ENCODE peak calls at places on chromosomes 16 and 17, in four cellular contexts. Y, J, X and T are unnamed samples.

GRCh38 chr17:82790391-82790790 is 38.5 kb downstream of the TBCD start:
- DNase-seq in Y (no peak), J (no peak), X (no peak), T (no peak)

GRCh38 chr16:74817851-74818250 is 43.2 kb upstream of the FA2H start:
- DNase-seq in Y (no peak), J (no peak), X (no peak), T (peak)

GRCh38 chr16:70638814-70639792 is 7.3 kb upstream of the IL34 start:
- DNase-seq in Y (no peak), J (peak), X (no peak), T (no peak)

GRCh38 chr16:85275533-85276249 is 163.4 kb upstream of the CIBAR2 start:
- DNase-seq in Y (peak), J (peak), X (peak), T (peak)

GRCh38 chr17:10776372-10776771 is 27.5 kb downstream of the TMEM238L start:
- DNase-seq in Y (no peak), J (no peak), X (no peak), T (no peak)

GRCh38 chr16:54591816-54592246 is 305.2 kb upstream of the IRX3 start:
- DNase-seq in Y (no peak), J (no peak), X (no peak), T (no peak)

GRCh38 chr16:86570542-86571196 is 4.0 kb downstream of the FOXC2 start:
- DNase-seq in Y (no peak), J (no peak), X (no peak), T (no peak)

GRCh38 chr17:68197997-68198930 is 49.6 kb upstream of the AMZ2 start:
- DNase-seq in Y (no peak), J (no peak), X (peak), T (peak)

GRCh38 chr17:78241277-78242023 is 10.0 kb downstream of the TMEM235 start:
- DNase-seq in Y (peak), J (peak), X (peak), T (no peak)

GRCh38 chr16:85392756-85393673 is 220.1 kb upstream of the GSE1 start:
- DNase-seq in Y (no peak), J (no peak), X (no peak), T (peak)

GRCh38 chr17:73343168-73343634 is 31.4 kb upstream of the CDC42EP4 start:
- DNase-seq in Y (peak), J (no peak), X (no peak), T (peak)

GRCh38 chr16:46732561-46732960 is 15.6 kb downstream of the MYLK3 start:
- DNase-seq in Y (no peak), J (no peak), X (no peak), T (no peak)

GRCh38 chr17:78728495-78728894 is 53.6 kb downstream of the CYTH1 start:
- DNase-seq in Y (no peak), J (no peak), X (no peak), T (no peak)

GRCh38 chr16:72959301-72959996 is 88.5 kb downstream of the ZFHX3 start:
- DNase-seq in Y (no peak), J (no peak), X (no peak), T (no peak)

GRCh38 chr17:55639096-55639495 is 83.6 kb downstream of the TMEM100 start:
- DNase-seq in Y (no peak), J (no peak), X (no peak), T (no peak)

GRCh38 chr16:58501242-58502131 is 1.5 kb downstream of the NDRG4 start:
- DNase-seq in Y (peak), J (peak), X (no peak), T (peak)

GRCh38 chr17:59167571-59168001 is 12.0 kb downstream of the PRR11 start:
- DNase-seq in Y (no peak), J (no peak), X (no peak), T (no peak)

GRCh38 chr17:16935241-16935663 is 36.7 kb downstream of the TNFRSF13B start:
- DNase-seq in Y (no peak), J (no peak), X (no peak), T (no peak)

GRCh38 chr16:17211797-17212196 is 259.0 kb downstream of the XYLT1 start:
- DNase-seq in Y (peak), J (peak), X (no peak), T (peak)

GRCh38 chr16:57972285-57972684 is 1.4 kb upstream of the CNGB1 start:
- DNase-seq in Y (no peak), J (no peak), X (no peak), T (no peak)

GRCh38 chr17:75205793-75206163 is 299 bp downstream of the NUP85 start:
- DNase-seq in Y (no peak), J (no peak), X (no peak), T (no peak)

GRCh38 chr16:77974883-77975282 is 47.5 kb upstream of the CLEC3A start:
- DNase-seq in Y (no peak), J (no peak), X (no peak), T (peak)

GRCh38 chr16:83856846-83857245 is 42.1 kb upstream of the MLYCD start:
- DNase-seq in Y (no peak), J (no peak), X (no peak), T (no peak)

GRCh38 chr16:21268236-21268635 is 9.9 kb downstream of the CRYM start:
- DNase-seq in Y (no peak), J (no peak), X (no peak), T (no peak)

GRCh38 chr17:58060596-58061191 is 22.5 kb upstream of the DYNLL2 start:
- DNase-seq in Y (no peak), J (no peak), X (no peak), T (no peak)

GRCh38 chr16:68378436-68379415 is 67.9 kb downstream of the PRMT7 start:
- DNase-seq in Y (no peak), J (no peak), X (no peak), T (no peak)

GRCh38 chr16:23317266-23317661 is 15.2 kb downstream of the SCNN1B start:
- DNase-seq in Y (no peak), J (no peak), X (no peak), T (no peak)

GRCh38 chr16:2964416-2965223 is 545 bp downstream of the KREMEN2 start:
- DNase-seq in Y (peak), J (peak), X (peak), T (peak)

GRCh38 chr17:44844390-44844830 is 3.3 kb upstream of the HIGD1B start:
- DNase-seq in Y (no peak), J (peak), X (no peak), T (no peak)

GRCh38 chr17:68172461-68172954 is 75.3 kb upstream of the AMZ2 start:
- DNase-seq in Y (peak), J (peak), X (peak), T (peak)

GRCh38 chr16:2786061-2786825 is 1.1 kb downstream of the PRSS33 start:
- DNase-seq in Y (no peak), J (no peak), X (no peak), T (no peak)

GRCh38 chr17:34581446-34582184 is 2.2 kb downstream of the TMEM132E start:
- DNase-seq in Y (no peak), J (no peak), X (no peak), T (no peak)

GRCh38 chr16:17173134-17173729 is 297.5 kb downstream of the XYLT1 start:
- DNase-seq in Y (no peak), J (peak), X (no peak), T (no peak)

GRCh38 chr17:50593321-50593720 is 32.8 kb downstream of the CACNA1G start:
- DNase-seq in Y (no peak), J (peak), X (no peak), T (peak)

GRCh38 chr16:9125658-9126492 is 34.4 kb downstream of the HAPSTR1 start:
- DNase-seq in Y (no peak), J (no peak), X (no peak), T (no peak)

GRCh38 chr16:12646490-12647274 is 157.0 kb downstream of the CPPED1 start:
- DNase-seq in Y (peak), J (peak), X (no peak), T (no peak)

GRCh38 chr17:58335061-58335731 is 6.6 kb upstream of the TSPOAP1 start:
- DNase-seq in Y (peak), J (no peak), X (no peak), T (peak)

GRCh38 chr16:16797239-16797638 is 418.3 kb downstream of the NPIPA7 start:
- DNase-seq in Y (peak), J (no peak), X (no peak), T (peak)

DNA sequence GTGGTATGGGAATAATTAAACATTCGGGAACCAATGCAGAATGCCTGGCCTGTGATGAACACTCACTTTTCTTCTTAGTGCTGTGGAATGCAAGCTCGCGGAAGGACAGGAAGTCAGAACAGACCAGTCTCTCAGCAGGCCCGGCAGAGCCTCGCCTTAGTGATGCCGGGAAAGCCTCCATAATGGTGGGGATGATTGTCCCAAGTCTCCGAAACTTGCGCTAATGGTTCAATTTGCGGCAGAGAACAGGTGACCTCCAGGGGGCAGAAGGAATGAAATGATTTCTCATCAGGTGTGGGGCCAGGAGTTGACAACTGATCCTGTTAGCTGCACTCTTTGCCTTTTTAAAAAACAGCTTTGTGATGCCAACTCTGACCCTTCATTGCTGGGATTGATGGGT is 170.6 kb downstream of the GSG1L start:
- DNase-seq in Y (peak), J (no peak), X (no peak), T (peak)
- TF ChIP-seq NR3C1 in Y (no peak), J (no peak), X (no peak), T (no peak)

GRCh38 chr16:794853-795466 is 5.6 kb downstream of the GNG13 start:
- DNase-seq in Y (no peak), J (no peak), X (no peak), T (no peak)
- TF ChIP-seq NR3C1 in Y (no peak), J (no peak), X (no peak), T (no peak)

GRCh38 chr17:32646941-32647340 is 160.1 kb downstream of the CDK5R1 start:
- DNase-seq in Y (no peak), J (no peak), X (no peak), T (no peak)
- TF ChIP-seq NR3C1 in Y (no peak), J (no peak), X (no peak), T (no peak)

GRCh38 chr17:42844761-42845555 is 578 bp downstream of the AOC2 start:
- DNase-seq in Y (no peak), J (no peak), X (no peak), T (no peak)

GRCh38 chr17:42845556-42845917 is 1.2 kb downstream of the AOC2 start:
- DNase-seq in Y (no peak), J (no peak), X (no peak), T (no peak)

GRCh38 chr17:42843358-42843934 is 934 bp upstream of the AOC2 start:
- DNase-seq in Y (peak), J (peak), X (peak), T (peak)

GRCh38 chr17:42844271-42844670 is at the start of gene AOC2:
- DNase-seq in Y (no peak), J (no peak), X (no peak), T (no peak)

DNA sequence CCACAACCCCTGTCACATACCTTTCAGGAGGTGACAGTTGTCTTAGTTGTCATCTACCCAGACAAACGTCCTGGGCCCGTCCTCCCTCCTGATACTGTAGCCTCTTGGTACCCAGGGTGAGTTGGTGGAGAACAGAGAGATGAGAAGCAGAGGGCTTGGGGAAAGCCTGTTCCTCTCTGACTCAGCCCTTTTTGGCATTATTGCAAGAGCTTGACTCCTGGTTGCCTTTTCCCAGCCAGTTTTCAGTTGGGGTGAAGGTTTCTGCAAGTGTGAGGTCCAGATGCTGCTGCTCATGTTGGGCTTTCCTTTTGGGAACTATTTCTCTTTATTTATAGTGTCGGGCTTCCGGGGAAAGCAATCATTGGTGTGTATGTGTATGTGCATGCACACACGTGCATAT is 2.1 kb upstream of the AOC2 start:
- DNase-seq in Y (no peak), J (no peak), X (no peak), T (no peak)
- TF ChIP-seq NR3C1 in Y (no peak), J (no peak), X (no peak), T (no peak)

DNA sequence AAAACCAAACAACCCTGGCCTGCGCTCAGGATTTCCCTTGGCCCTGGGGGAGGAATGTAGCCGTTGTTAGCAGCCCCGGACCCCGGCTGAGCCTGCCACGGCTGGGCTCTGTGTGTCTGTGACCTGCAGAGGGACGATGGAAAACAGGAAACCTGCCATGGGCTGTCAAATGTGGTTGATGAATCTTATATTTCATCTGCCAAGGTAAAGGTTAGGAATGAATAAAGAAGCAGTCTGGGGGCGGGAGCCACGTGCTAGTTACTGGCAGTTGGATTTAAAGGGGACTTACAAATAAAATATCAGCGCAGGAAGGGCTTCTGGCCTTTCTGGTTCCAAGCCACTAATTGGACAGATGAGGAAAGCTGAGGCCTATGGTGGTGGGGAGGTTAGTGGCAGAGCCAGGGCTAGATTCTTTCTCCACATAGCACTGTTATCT is at the start of gene KRT23:
- DNase-seq in Y (no peak), J (no peak), X (no peak), T (peak)
- TF ChIP-seq NR3C1 in Y (no peak), J (no peak), X (no peak), T (no peak)